ENCODE peak calls at places on chromosomes 7 and 10, in ten cellular contexts. F, W, J, C, X, Q, D, Y, S and Z are unnamed samples. For H3K4me1, the result is how much of the 10 kb centered on the place peaks cover.

GRCh38 chr10:12350167-12350872 is 973 bp downstream of the CAMK1D start:
- DNase-seq in F (peak), W (peak), J (peak), C (peak), X (peak), Q (no peak), D (peak), Y (peak), S (peak), Z (no peak)

GRCh38 chr10:114328278-114328812 is 76.0 kb downstream of the AFAP1L2 start:
- DNase-seq in F (no peak), W (no peak), J (no peak), C (no peak), X (no peak), Q (no peak), D (no peak), Y (no peak), S (no peak), Z (no peak)

GRCh38 chr10:87674963-87675362 is 15.3 kb downstream of the PAPSS2 start:
- DNase-seq in F (no peak), W (no peak), J (no peak), C (peak), X (no peak), Q (no peak), D (no peak), Y (no peak), S (no peak), Z (no peak)

GRCh38 chr7:90605055-90605454 is 8.9 kb downstream of the CDK14 start:
- DNase-seq in F (no peak), W (no peak), J (no peak), C (no peak), X (no peak), Q (no peak), D (no peak), Y (no peak), S (no peak), Z (no peak)

GRCh38 chr10:100184426-100185219 is 1.2 kb downstream of the ERLIN1 start:
- DNase-seq in F (no peak), W (peak), J (peak), C (peak), X (peak), Q (no peak), D (no peak), Y (no peak), S (peak), Z (no peak)

GRCh38 chr7:90766814-90767564 is 170.9 kb downstream of the CDK14 start:
- DNase-seq in F (no peak), W (no peak), J (peak), C (peak), X (no peak), Q (no peak), D (no peak), Y (peak), S (no peak), Z (no peak)

GRCh38 chr7:50450691-50451051 is 521 bp upstream of the FIGNL1 start:
- DNase-seq in F (peak), W (no peak), J (no peak), C (no peak), X (no peak), Q (no peak), D (no peak), Y (peak), S (no peak), Z (no peak)

GRCh38 chr7:150375662-150376521 is 3.2 kb upstream of the ZNF775 start:
- DNase-seq in F (no peak), W (no peak), J (no peak), C (no peak), X (no peak), Q (no peak), D (no peak), Y (peak), S (no peak), Z (no peak)

GRCh38 chr10:80613466-80613865 is 75.8 kb downstream of the SH2D4B start:
- DNase-seq in F (no peak), W (no peak), J (no peak), C (no peak), X (no peak), Q (no peak), D (no peak), Y (no peak), S (no peak), Z (no peak)

GRCh38 chr7:22402250-22402649 is 45.3 kb upstream of the RAPGEF5 start:
- DNase-seq in F (no peak), W (no peak), J (no peak), C (no peak), X (no peak), Q (no peak), D (no peak), Y (no peak), S (no peak), Z (no peak)

GRCh38 chr7:19442016-19442785 is 266.6 kb downstream of the POLR1F start:
- DNase-seq in F (no peak), W (peak), J (peak), C (peak), X (peak), Q (no peak), D (no peak), Y (no peak), S (peak), Z (peak)

DNA sequence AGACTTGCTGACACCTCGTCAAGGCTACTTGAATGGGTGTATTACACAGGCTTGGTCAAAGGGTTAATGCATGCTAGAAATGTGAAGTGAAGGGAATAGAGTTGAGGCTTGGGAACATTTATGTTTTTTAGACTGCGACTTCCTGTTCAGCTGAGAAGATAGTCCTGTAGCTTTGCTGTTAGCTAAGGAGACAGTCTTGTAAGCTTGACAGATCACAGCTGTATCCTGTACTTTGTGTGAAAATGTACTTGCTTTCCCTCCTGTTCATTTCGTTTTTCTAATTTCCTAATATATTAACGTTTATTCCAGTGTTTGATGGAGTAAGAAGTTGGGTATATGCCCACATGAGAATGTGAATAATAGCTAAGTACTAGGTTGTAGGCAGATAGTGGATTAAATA is 52.2 kb downstream of the ADD3 start:
- DNase-seq in F (no peak), W (no peak), J (peak), C (peak), X (no peak), Q (no peak), D (no peak), Y (no peak), S (peak), Z (no peak)
- H3K4me1 ChIP-seq in F (under half), W (under half), J (under half), C (under half), X (under half), Q (under half), D (under half), Y (half or more), S (under half), Z (under half)

GRCh38 chr10:6044060-6044459 is 18.1 kb downstream of the IL2RA start:
- DNase-seq in F (no peak), W (no peak), J (no peak), C (no peak), X (no peak), Q (no peak), D (peak), Y (no peak), S (no peak), Z (no peak)

GRCh38 chr10:6046458-6047325 is 15.5 kb downstream of the IL2RA start:
- DNase-seq in F (no peak), W (no peak), J (no peak), C (no peak), X (no peak), Q (no peak), D (peak), Y (no peak), S (no peak), Z (no peak)

GRCh38 chr10:6044651-6045599 is 17.2 kb downstream of the IL2RA start:
- DNase-seq in F (no peak), W (no peak), J (no peak), C (no peak), X (no peak), Q (no peak), D (peak), Y (no peak), S (no peak), Z (no peak)

GRCh38 chr10:6047326-6047611 is 14.9 kb downstream of the IL2RA start:
- DNase-seq in F (no peak), W (no peak), J (no peak), C (no peak), X (no peak), Q (no peak), D (no peak), Y (no peak), S (no peak), Z (no peak)

GRCh38 chr10:6045600-6046457 is 16.3 kb downstream of the IL2RA start:
- DNase-seq in F (no peak), W (no peak), J (no peak), C (no peak), X (no peak), Q (no peak), D (peak), Y (no peak), S (no peak), Z (no peak)
- H3K4me3 ChIP-seq in F (no peak), W (no peak), J (no peak), C (no peak), X (no peak), Q (no peak), D (no peak), Y (no peak), S (no peak), Z (no peak)

GRCh38 chr10:122143238-122143841 is 127.8 kb upstream of the BTBD16 start:
- DNase-seq in F (no peak), W (peak), J (no peak), C (no peak), X (no peak), Q (no peak), D (no peak), Y (no peak), S (no peak), Z (no peak)
- H3K4me1 ChIP-seq in F (half or more), W (under half), J (half or more), C (under half), X (under half), Q (under half), D (half or more), Y (under half), S (under half), Z (half or more)

GRCh38 chr10:71398991-71399375 is 2.3 kb downstream of the CDH23 start:
- DNase-seq in F (no peak), W (no peak), J (no peak), C (no peak), X (no peak), Q (no peak), D (no peak), Y (no peak), S (no peak), Z (no peak)
- H3K4me3 ChIP-seq in F (no peak), W (no peak), J (no peak), C (no peak), X (no peak), Q (no peak), D (no peak), Y (no peak), S (no peak), Z (no peak)

GRCh38 chr10:73408978-73409521 is 4.8 kb downstream of the ANXA7 start:
- DNase-seq in F (no peak), W (no peak), J (no peak), C (no peak), X (no peak), Q (no peak), D (no peak), Y (no peak), S (no peak), Z (no peak)

GRCh38 chr10:73405556-73405955 is 8.3 kb downstream of the ANXA7 start:
- DNase-seq in F (no peak), W (peak), J (no peak), C (no peak), X (no peak), Q (no peak), D (no peak), Y (no peak), S (no peak), Z (no peak)

GRCh38 chr10:73406863-73407262 is 7.0 kb downstream of the ANXA7 start:
- DNase-seq in F (no peak), W (peak), J (no peak), C (peak), X (no peak), Q (no peak), D (no peak), Y (no peak), S (no peak), Z (no peak)

GRCh38 chr10:73407495-73407894 is 6.4 kb downstream of the ANXA7 start:
- DNase-seq in F (no peak), W (no peak), J (no peak), C (no peak), X (no peak), Q (no peak), D (no peak), Y (no peak), S (no peak), Z (no peak)

GRCh38 chr10:73408061-73408460 is 5.8 kb downstream of the ANXA7 start:
- DNase-seq in F (no peak), W (no peak), J (no peak), C (no peak), X (no peak), Q (no peak), D (no peak), Y (no peak), S (no peak), Z (no peak)
- H3K4me1 ChIP-seq in F (under half), W (under half), J (under half), C (under half), X (under half), Q (under half), D (under half), Y (under half), S (under half), Z (under half)

GRCh38 chr10:101629781-101630419 is 41.8 kb downstream of the DPCD start:
- DNase-seq in F (no peak), W (no peak), J (no peak), C (no peak), X (no peak), Q (no peak), D (no peak), Y (no peak), S (no peak), Z (no peak)

GRCh38 chr10:101624526-101625102 is 36.5 kb downstream of the DPCD start:
- DNase-seq in F (no peak), W (no peak), J (no peak), C (no peak), X (no peak), Q (no peak), D (peak), Y (no peak), S (no peak), Z (no peak)

GRCh38 chr10:101631821-101632475 is 43.8 kb downstream of the DPCD start:
- DNase-seq in F (no peak), W (no peak), J (no peak), C (no peak), X (no peak), Q (no peak), D (peak), Y (no peak), S (no peak), Z (no peak)

GRCh38 chr10:101625821-101626412 is 37.8 kb downstream of the DPCD start:
- DNase-seq in F (no peak), W (no peak), J (no peak), C (no peak), X (no peak), Q (no peak), D (no peak), Y (no peak), S (no peak), Z (no peak)

DNA sequence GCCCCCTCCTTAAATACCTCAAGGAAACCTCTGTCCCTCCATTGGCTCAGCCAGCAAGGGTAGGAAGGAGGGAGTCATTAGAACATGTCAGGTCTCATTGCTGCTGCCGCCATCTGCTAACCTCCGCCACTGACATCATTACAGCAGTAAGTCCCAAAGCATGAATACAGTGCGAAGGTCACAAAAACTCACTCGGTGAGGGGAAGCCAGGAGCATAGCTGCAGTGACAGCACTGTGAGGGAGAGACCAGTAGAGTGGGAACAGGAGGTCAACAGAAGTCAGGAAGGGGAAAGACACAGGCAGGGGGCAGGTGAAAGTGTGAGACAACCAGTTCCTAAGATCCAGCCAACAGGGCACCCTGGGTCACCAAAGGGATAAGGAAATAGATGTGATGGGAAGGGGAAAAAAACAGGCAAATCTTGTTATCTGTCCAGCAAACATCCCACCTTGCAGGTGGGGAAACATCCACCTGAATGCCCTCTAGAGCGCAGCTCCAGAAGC is 42.3 kb downstream of the DPCD start:
- DNase-seq in F (no peak), W (peak), J (no peak), C (no peak), X (no peak), Q (no peak), D (peak), Y (no peak), S (no peak), Z (no peak)
- H3K4me3 ChIP-seq in F (no peak), W (no peak), J (no peak), C (no peak), X (no peak), Q (no peak), D (no peak), Y (no peak), S (no peak), Z (no peak)